ENCODE peak calls at places on chromosomes 12 and 14, in eight cellular contexts. A, Z, U, H, M, Q, L and Y are unnamed samples.

GRCh38 chr14:42806909-42807315 is 1200.2 kb downstream of the LRFN5 start:
- DNase-seq in A (no peak), Z (no peak), U (no peak), H (no peak), M (no peak), Q (no peak), L (peak; percentile 96), Y (no peak)

GRCh38 chr12:62703011-62703380 is 232.0 kb downstream of the PPM1H start:
- DNase-seq in A (no peak), Z (no peak), U (no peak), H (no peak), M (no peak), Q (no peak), L (peak; percentile 83), Y (no peak)

GRCh38 chr14:97776890-97777564 is 979.8 kb downstream of the VRK1 start:
- DNase-seq in A (no peak), Z (no peak), U (no peak), H (no peak), M (no peak), Q (no peak), L (no peak), Y (no peak)

GRCh38 chr12:4526923-4527546 is 11.7 kb upstream of the RAD51AP1 start:
- DNase-seq in A (no peak), Z (no peak), U (no peak), H (no peak), M (no peak), Q (no peak), L (peak; percentile 16), Y (no peak)

GRCh38 chr12:119692410-119692809 is 24.5 kb downstream of the PRKAB1 start:
- DNase-seq in A (no peak), Z (no peak), U (no peak), H (no peak), M (no peak), Q (no peak), L (peak; percentile 16), Y (no peak)

GRCh38 chr12:132218915-132219314 is 74.7 kb downstream of the NOC4L start:
- DNase-seq in A (peak; percentile 35), Z (no peak), U (no peak), H (no peak), M (peak; percentile 68), Q (no peak), L (no peak), Y (no peak)

GRCh38 chr14:95301527-95302187 is 18.1 kb downstream of the CLMN start:
- DNase-seq in A (no peak), Z (no peak), U (no peak), H (no peak), M (no peak), Q (no peak), L (no peak), Y (no peak)

GRCh38 chr12:32016680-32017482 is 57.7 kb downstream of the RESF1 start:
- DNase-seq in A (no peak), Z (no peak), U (peak; percentile 24), H (no peak), M (no peak), Q (no peak), L (no peak), Y (no peak)

GRCh38 chr12:224330-224729 is 10.4 kb upstream of the SLC6A12 start:
- DNase-seq in A (no peak), Z (no peak), U (no peak), H (no peak), M (no peak), Q (no peak), L (no peak), Y (peak; percentile 81)

GRCh38 chr12:124273630-124274029 is 21.3 kb upstream of the RFLNA start:
- DNase-seq in A (no peak), Z (peak; percentile 37), U (no peak), H (no peak), M (peak; percentile 66), Q (no peak), L (peak; percentile 31), Y (no peak)

GRCh38 chr12:6788972-6789905 is at the start of gene CD4:
- DNase-seq in A (peak; percentile 52), Z (no peak), U (no peak), H (no peak), M (no peak), Q (no peak), L (no peak), Y (peak; percentile 94)

GRCh38 chr12:108516511-108517275 is 1.6 kb downstream of the FICD start:
- DNase-seq in A (no peak), Z (no peak), U (no peak), H (no peak), M (no peak), Q (no peak), L (no peak), Y (no peak)

GRCh38 chr12:63151061-63151897 is at the start of gene AVPR1A:
- DNase-seq in A (peak; percentile 39), Z (no peak), U (no peak), H (no peak), M (peak; percentile 33), Q (no peak), L (no peak), Y (peak; percentile 84)

GRCh38 chr14:24339284-24340151 is at the start of gene RIPK3:
- DNase-seq in A (peak; percentile 70), Z (peak; percentile 36), U (peak; percentile 86), H (no peak), M (no peak), Q (no peak), L (no peak), Y (no peak)

GRCh38 chr12:57694459-57695019 is 607 bp downstream of the OS9 start:
- DNase-seq in A (peak; percentile 15), Z (no peak), U (no peak), H (no peak), M (no peak), Q (no peak), L (no peak), Y (no peak)

GRCh38 chr14:63853831-63854293 is 1.1 kb downstream of the SYNE2 start:
- DNase-seq in A (peak; percentile 78), Z (no peak), U (no peak), H (peak; percentile 83), M (peak; percentile 47), Q (peak; percentile 52), L (peak; percentile 52), Y (peak; percentile 93)

GRCh38 chr12:112858776-112859175 is 48.0 kb upstream of the OAS1 start:
- DNase-seq in A (no peak), Z (no peak), U (no peak), H (no peak), M (no peak), Q (no peak), L (no peak), Y (no peak)

GRCh38 chr14:94575730-94576585 is 5.3 kb upstream of the SERPINA5 start:
- DNase-seq in A (no peak), Z (no peak), U (no peak), H (no peak), M (no peak), Q (no peak), L (peak; percentile 21), Y (no peak)

GRCh38 chr12:4910502-4911315 is 1.0 kb downstream of the KCNA1 start:
- DNase-seq in A (peak; percentile 24), Z (no peak), U (no peak), H (no peak), M (no peak), Q (no peak), L (no peak), Y (no peak)

GRCh38 chr12:112422531-112422930 is 3.8 kb downstream of the PTPN11 start:
- DNase-seq in A (no peak), Z (no peak), U (peak; percentile 81), H (no peak), M (no peak), Q (peak; percentile 69), L (no peak), Y (peak; percentile 79)

GRCh38 chr12:124461241-124461673 is 106.2 kb downstream of the NCOR2 start:
- DNase-seq in A (no peak), Z (no peak), U (no peak), H (no peak), M (no peak), Q (no peak), L (no peak), Y (no peak)

GRCh38 chr14:51023964-51024363 is 70.9 kb downstream of the TRIM9 start:
- DNase-seq in A (no peak), Z (no peak), U (no peak), H (no peak), M (no peak), Q (no peak), L (no peak), Y (no peak)

GRCh38 chr12:103495783-103496456 is at the start of gene C12orf42:
- DNase-seq in A (no peak), Z (peak; percentile 63), U (no peak), H (no peak), M (peak; percentile 80), Q (peak; percentile 30), L (no peak), Y (no peak)

GRCh38 chr12:105455250-105455649 is 124.8 kb downstream of the C12orf75 start:
- DNase-seq in A (no peak), Z (no peak), U (no peak), H (peak; percentile 39), M (no peak), Q (no peak), L (no peak), Y (no peak)
- TF ChIP-seq CTCF in A (no peak), Z (no peak), U (no peak), H (peak; percentile 14), M (no peak), Q (no peak), L (no peak), Y (no peak)

GRCh38 chr12:56041579-56042429 is at the start of gene RPS26:
- DNase-seq in A (peak; percentile 97), Z (peak; percentile 98), U (peak; percentile 97), H (peak; percentile 94), M (peak; percentile 91), Q (peak; percentile 94), L (peak; percentile 100), Y (peak; percentile 96)
- TF ChIP-seq POLR2A in A (peak; percentile 88), Z (peak; percentile 100), U (peak; percentile 97), H (peak; percentile 24), M (peak; percentile 99), Q (peak; percentile 67), L (peak; percentile 99), Y (peak; percentile 91)

DNA sequence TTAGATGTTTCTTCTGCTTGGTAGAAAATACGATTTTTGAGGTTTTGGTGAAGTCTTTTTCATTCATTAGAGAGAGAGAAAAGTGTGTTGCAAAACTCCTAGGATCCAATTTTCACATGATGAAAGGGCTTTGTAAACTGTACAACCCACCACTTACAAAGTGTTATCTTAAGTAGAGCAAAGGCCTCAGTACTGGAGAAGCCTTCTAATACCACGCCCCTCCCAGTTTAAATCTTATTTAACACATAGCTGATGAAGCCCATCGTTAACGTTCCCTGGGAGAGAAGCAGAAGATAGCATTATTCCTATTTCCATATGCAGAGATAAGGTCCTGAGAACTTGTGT is 884 bp downstream of the APOLD1 start:
- DNase-seq in A (no peak), Z (no peak), U (no peak), H (no peak), M (no peak), Q (no peak), L (no peak), Y (no peak)
- H3K4me3 ChIP-seq in A (peak overlapping the region; percentile 22), Z (peak overlapping the region; percentile 65), U (peak overlapping the region; percentile 60), H (peak overlapping the region; percentile 57), M (peak overlapping the region; percentile 44), Q (peak overlapping the region; percentile 69), L (peak overlapping the region; percentile 53), Y (peak overlapping the region; percentile 58)

DNA sequence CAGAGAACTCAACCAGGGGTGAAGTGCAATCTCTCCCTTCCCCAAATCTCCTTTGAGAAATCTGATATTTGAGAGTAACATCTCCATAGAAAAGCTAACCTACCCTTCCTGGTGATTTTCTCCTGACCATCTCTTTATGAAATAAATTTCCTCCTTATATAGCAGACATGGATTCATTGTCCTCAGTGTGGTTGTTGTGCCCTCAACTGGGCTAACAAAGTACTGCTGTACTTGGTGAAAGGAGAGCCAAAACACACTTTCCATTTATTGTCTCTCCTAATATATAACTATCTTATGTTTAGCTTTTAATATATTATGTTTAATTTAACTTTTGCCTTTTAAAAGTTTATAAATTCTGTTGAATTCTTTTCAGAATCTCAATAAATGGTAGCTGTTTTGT is 65.1 kb upstream of the SLCO1B1 start:
- DNase-seq in A (no peak), Z (no peak), U (no peak), H (peak; percentile 8), M (no peak), Q (no peak), L (no peak), Y (no peak)
- TF ChIP-seq CTCF in A (no peak), Z (no peak), U (no peak), H (peak; percentile 52), M (peak; percentile 51), Q (no peak), L (no peak), Y (no peak)